ENCODE peak calls at places on chromosomes 16 and 17, in four cellular contexts. N, B, K and H are unnamed samples.

GRCh38 chr16:23448392-23448791 is 4.6 kb downstream of the COG7 start:
- DNase-seq in K (no peak), N (no peak), B (no peak), H (no peak)

GRCh38 chr16:72530434-72530833 is 358.5 kb upstream of the PMFBP1 start:
- DNase-seq in B (no peak), K (no peak), N (peak; percentile 90), H (no peak)

GRCh38 chr16:12539185-12539929 is 264.3 kb downstream of the CPPED1 start:
- DNase-seq in K (no peak), N (no peak), B (no peak), H (no peak)

GRCh38 chr17:12415031-12415430 is 250.7 kb upstream of the MYOCD start:
- DNase-seq in N (no peak), B (no peak), K (no peak), H (no peak)

GRCh38 chr17:58083491-58084316 is 485 bp downstream of the DYNLL2 start:
- DNase-seq in N (peak; percentile 55), B (peak; percentile 69), K (peak; percentile 58), H (peak; percentile 48)

GRCh38 chr16:78742501-78743283 is 643.2 kb downstream of the WWOX start:
- DNase-seq in B (no peak), N (no peak), K (no peak), H (peak; percentile 64)

GRCh38 chr16:71311553-71312158 is 22.5 kb upstream of the CMTR2 start:
- DNase-seq in K (no peak), B (no peak), N (peak; percentile 28), H (no peak)

GRCh38 chr16:62363451-62363850 is 327.2 kb upstream of the CDH8 start:
- DNase-seq in B (no peak), N (no peak), K (no peak), H (no peak)

GRCh38 chr16:3400446-3400778 is 392 bp downstream of the ZSCAN32 start:
- DNase-seq in N (no peak), B (no peak), K (no peak), H (no peak)

GRCh38 chr16:76387994-76388393 is 110.8 kb downstream of the CNTNAP4 start:
- DNase-seq in N (no peak), B (no peak), K (no peak), H (no peak)

GRCh38 chr17:83185023-83186002 is 105.9 kb downstream of the METRNL start:
- DNase-seq in N (no peak), B (peak; percentile 24), K (no peak), H (no peak)

GRCh38 chr17:73088561-73088960 is 3.9 kb downstream of the SLC39A11 start:
- DNase-seq in B (no peak), N (no peak), K (no peak), H (no peak)

GRCh38 chr17:1179112-1179634 is 608 bp downstream of the ABR start:
- DNase-seq in K (peak; percentile 73), B (no peak), N (no peak), H (no peak)

GRCh38 chr17:11334493-11334892 is 93.5 kb downstream of the SHISA6 start:
- DNase-seq in N (no peak), B (no peak), K (no peak), H (no peak)

GRCh38 chr16:10699756-10700155 is 5.0 kb upstream of the TEKT5 start:
- DNase-seq in B (no peak), K (no peak), N (no peak), H (no peak)

GRCh38 chr16:10694306-10694705 is 424 bp downstream of the TEKT5 start:
- DNase-seq in N (no peak), B (no peak), K (no peak), H (no peak)

GRCh38 chr16:10693889-10694288 is 841 bp downstream of the TEKT5 start:
- DNase-seq in B (no peak), N (no peak), K (no peak), H (no peak)

GRCh38 chr16:10692470-10692869 is 2.3 kb downstream of the TEKT5 start:
- DNase-seq in B (no peak), K (no peak), N (no peak), H (no peak)

GRCh38 chr16:10694830-10695229 is at the start of gene TEKT5:
- DNase-seq in B (no peak), K (no peak), N (no peak), H (no peak)
- H3K4me1 ChIP-seq in B (no peaks in the 10 kb centered on the region), K (no peaks in the 10 kb centered on the region), N (no peaks in the 10 kb centered on the region), H (no peaks in the 10 kb centered on the region)

GRCh38 chr17:42798011-42798382 is 507 bp downstream of the COA3 start:
- DNase-seq in B (no peak), N (no peak), K (no peak), H (no peak)
- H3K27ac ChIP-seq in B (peak overlapping the region; percentile 89), N (peak overlapping the region; percentile 82), K (peak overlapping the region; percentile 32), H (peak overlapping the region; percentile 47)

DNA sequence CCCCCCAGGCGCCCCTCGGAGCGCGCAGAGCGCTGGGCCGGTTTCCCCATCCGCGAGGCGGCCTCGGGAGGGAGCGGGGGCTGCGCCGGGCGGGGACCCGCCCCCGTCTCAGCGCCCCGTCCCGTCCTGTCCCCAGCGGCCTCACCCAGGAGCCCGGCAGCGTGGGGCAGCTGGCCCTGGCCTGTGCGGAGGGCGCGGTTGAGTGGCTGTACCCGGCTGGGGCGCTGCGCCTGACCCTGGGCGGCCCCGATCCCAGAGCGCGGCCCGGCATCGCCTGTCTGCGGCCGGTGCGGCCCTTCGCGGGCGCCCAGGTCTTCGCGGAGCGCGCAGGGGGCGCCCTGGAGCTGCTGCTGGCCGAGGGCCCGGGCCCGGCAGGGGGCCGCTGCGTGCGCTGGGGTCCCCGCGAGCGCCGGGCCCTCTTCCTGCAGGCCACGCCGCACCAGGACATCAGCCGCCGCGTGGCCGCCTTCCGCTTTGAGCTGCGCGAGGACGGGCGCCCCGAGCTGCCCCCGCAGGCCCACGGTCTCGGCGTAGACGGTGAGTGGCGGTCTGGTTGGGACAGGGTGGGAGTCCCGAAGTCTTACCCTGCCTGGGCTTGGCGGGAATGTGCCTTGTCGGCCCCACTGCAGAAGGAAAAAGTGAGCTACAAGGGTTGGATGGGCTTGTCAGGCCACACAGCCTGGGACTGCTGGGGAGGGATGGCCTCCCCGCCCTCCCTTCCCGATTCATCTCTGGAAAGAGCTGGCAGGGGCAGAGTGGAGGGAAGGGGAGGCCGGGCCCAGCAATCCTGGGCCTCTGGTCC is 731 bp downstream of the METRN start:
- DNase-seq in N (no peak), B (no peak), K (no peak), H (no peak)
- H3K4me1 ChIP-seq in N (peaks cover 22% of the 10 kb centered on the region), B (peaks cover 13% of the 10 kb centered on the region), K (peaks cover 24% of the 10 kb centered on the region), H (peaks cover 35% of the 10 kb centered on the region)

GRCh38 chr17:42185497-42185860 is 227 bp upstream of the HCRT start:
- DNase-seq in K (no peak), N (no peak), B (no peak), H (no peak)
- H3K27ac ChIP-seq in K (no peak overlapping the region), N (peak overlapping the region; percentile 2), B (no peak overlapping the region), H (no peak overlapping the region)

GRCh38 chr17:27571563-27572129 is 59.3 kb upstream of the LGALS9 start:
- DNase-seq in N (no peak), K (no peak), B (no peak), H (no peak)

GRCh38 chr17:27570578-27570914 is 60.4 kb upstream of the LGALS9 start:
- DNase-seq in K (no peak), N (no peak), B (no peak), H (no peak)

GRCh38 chr17:27568811-27569210 is 62.2 kb upstream of the LGALS9 start:
- DNase-seq in K (no peak), N (no peak), B (no peak), H (no peak)

GRCh38 chr17:27569257-27569722 is 61.7 kb upstream of the LGALS9 start:
- DNase-seq in B (no peak), N (peak; percentile 39), K (no peak), H (peak; percentile 66)

GRCh38 chr17:27569884-27570577 is 61.0 kb upstream of the LGALS9 start:
- DNase-seq in B (no peak), N (no peak), K (no peak), H (no peak)
- H3K4me1 ChIP-seq in B (peaks cover 3% of the 10 kb centered on the region), N (peaks cover 56% of the 10 kb centered on the region), K (peaks cover 6% of the 10 kb centered on the region), H (peaks cover 4% of the 10 kb centered on the region)

GRCh38 chr17:17553217-17554195 is 38.0 kb downstream of the PEMT start:
- DNase-seq in K (no peak), N (no peak), B (no peak), H (no peak)
- H3K27ac ChIP-seq in K (no peak overlapping the region), N (peak overlapping the region; percentile 93), B (no peak overlapping the region), H (no peak overlapping the region)

GRCh38 chr17:64993867-64994266 is 62.7 kb downstream of the GNA13 start:
- DNase-seq in K (no peak), N (no peak), B (no peak), H (no peak)

GRCh38 chr17:64991726-64992125 is 64.8 kb downstream of the GNA13 start:
- DNase-seq in B (no peak), K (no peak), N (no peak), H (no peak)

GRCh38 chr17:64994781-64995538 is 61.6 kb downstream of the GNA13 start:
- DNase-seq in B (no peak), K (no peak), N (no peak), H (no peak)

GRCh38 chr17:64994281-64994680 is 62.3 kb downstream of the GNA13 start:
- DNase-seq in B (no peak), N (no peak), K (no peak), H (no peak)

GRCh38 chr17:64992325-64992802 is 64.2 kb downstream of the GNA13 start:
- DNase-seq in K (no peak), N (no peak), B (no peak), H (no peak)
- H3K4me1 ChIP-seq in K (no peaks in the 10 kb centered on the region), N (peaks cover 13% of the 10 kb centered on the region), B (peaks cover 3% of the 10 kb centered on the region), H (no peaks in the 10 kb centered on the region)

DNA sequence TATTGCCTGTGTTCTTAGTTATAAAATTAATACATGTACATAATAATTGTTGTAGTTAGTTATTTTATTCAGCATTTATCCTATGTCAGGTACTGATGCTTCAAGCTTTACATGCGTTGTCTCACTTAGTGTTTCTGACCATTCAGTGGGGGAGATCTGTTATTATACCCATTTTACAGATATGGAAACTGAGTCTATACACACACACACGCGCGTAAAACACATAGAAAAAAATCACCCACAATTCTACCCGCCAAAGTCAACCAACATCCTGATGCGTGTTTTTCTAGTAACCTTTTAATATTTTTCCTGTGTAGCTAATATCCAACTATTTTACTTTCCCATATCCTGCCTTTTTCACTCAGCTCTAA is 48.3 kb downstream of the BMERB1 start:
- DNase-seq in B (no peak), K (no peak), N (no peak), H (no peak)
- H3K27ac ChIP-seq in B (no peak overlapping the region), K (no peak overlapping the region), N (no peak overlapping the region), H (no peak overlapping the region)

DNA sequence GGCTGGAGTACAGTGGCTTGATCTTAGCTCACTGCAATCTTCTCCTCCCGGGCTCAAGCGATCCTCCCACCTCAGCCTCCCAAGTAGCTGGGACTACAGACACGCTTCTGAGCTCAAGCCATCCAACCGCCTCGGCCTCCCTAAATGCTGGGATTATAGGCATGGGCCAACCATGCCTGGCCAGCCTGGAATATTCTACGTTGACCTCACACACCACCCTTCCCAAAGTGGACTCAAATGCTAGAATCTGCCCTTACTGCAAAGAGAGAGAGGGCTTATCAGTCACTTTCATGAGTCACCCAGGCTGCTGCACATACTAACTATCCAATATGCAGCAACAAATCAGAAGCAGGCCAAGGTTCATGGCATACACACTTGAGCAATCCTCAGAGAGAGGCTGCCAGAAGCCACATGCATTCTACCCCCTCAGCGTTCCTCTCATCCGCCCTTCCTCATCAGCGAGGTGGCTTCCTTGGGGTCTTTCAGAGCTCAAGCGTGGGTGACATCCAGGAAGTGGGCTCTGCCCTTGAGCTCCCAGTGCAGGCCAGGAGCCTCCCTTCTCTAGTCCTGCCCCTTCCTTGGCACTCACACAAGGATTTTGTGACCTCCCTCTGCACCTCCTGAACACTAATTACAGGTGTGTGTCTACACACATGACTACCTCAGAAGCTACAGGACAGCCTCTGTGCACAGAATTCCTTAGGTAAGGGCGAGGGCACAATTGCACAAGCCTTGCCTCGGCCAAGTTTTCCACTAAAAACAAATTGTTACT is 24.8 kb upstream of the SIAH1 start:
- DNase-seq in K (peak; percentile 28), N (peak; percentile 98), B (peak; percentile 41), H (no peak)
- H3K4me1 ChIP-seq in K (peaks cover 10% of the 10 kb centered on the region), N (no peaks in the 10 kb centered on the region), B (no peaks in the 10 kb centered on the region), H (no peaks in the 10 kb centered on the region)